ENCODE peak calls at places on chromosomes 11 and 22, in five cellular contexts. F is epithelial cell of esophagus, I is neural crest cell, G is OCI-LY7, O is kidney epithelial cell. R is an unnamed sample.

GRCh38 chr11:16873289-16873688 is 134.8 kb downstream of the C11orf58 start:
- DNase-seq in O (no peak), F (no peak), G (no peak), I (no peak), R (no peak)

GRCh38 chr11:16191852-16192240 is 164.5 kb downstream of the SOX6 start:
- DNase-seq in G (peak; percentile 55), F (no peak), O (no peak), I (no peak), R (no peak)

GRCh38 chr11:103091441-103091809 is 535 bp downstream of the DCUN1D5 start:
- DNase-seq in F (peak; percentile 56), I (peak; percentile 9), O (no peak), G (peak; percentile 72), R (peak; percentile 76)

GRCh38 chr11:4539603-4540219 is 5.3 kb upstream of the OR52M1 start:
- DNase-seq in G (peak; percentile 26), F (peak; percentile 54), I (peak; percentile 58), O (no peak), R (peak; percentile 66)

GRCh38 chr11:66012946-66013761 is 1.3 kb downstream of the CST6 start:
- DNase-seq in F (peak; percentile 75), G (no peak), O (no peak), I (no peak), R (no peak)

GRCh38 chr22:38173156-38173906 is 8.3 kb downstream of the PLA2G6 start:
- DNase-seq in F (no peak), O (no peak), G (no peak), I (no peak), R (no peak)

GRCh38 chr22:44179196-44179988 is 1.3 kb upstream of the PARVG start:
- DNase-seq in O (no peak), F (no peak), G (no peak), I (no peak), R (no peak)

GRCh38 chr22:37674951-37675929 is at the start of gene LGALS1:
- DNase-seq in G (peak; percentile 47), F (peak; percentile 92), I (peak; percentile 21), O (peak; percentile 79), R (peak; percentile 84)

GRCh38 chr11:22633354-22633902 is 7.8 kb upstream of the FANCF start:
- DNase-seq in F (peak; percentile 8), O (no peak), I (no peak), G (no peak), R (no peak)

GRCh38 chr11:125532668-125533067 is 36.6 kb upstream of the FEZ1 start:
- DNase-seq in O (no peak), G (no peak), F (no peak), I (no peak), R (no peak)

GRCh38 chr11:132463941-132464340 is 1068.4 kb downstream of the OPCML start:
- DNase-seq in F (no peak), I (no peak), G (no peak), O (no peak), R (no peak)

GRCh38 chr11:134592391-134592990 is 180.4 kb upstream of the B3GAT1 start:
- DNase-seq in G (peak; percentile 21), O (no peak), F (no peak), I (peak; percentile 71), R (peak; percentile 83)

GRCh38 chr11:6481924-6482275 is 599 bp downstream of the TIMM10B start:
- DNase-seq in G (no peak), I (no peak), O (no peak), F (peak; percentile 29), R (peak; percentile 15)

GRCh38 chr11:18726040-18726439 is at the start of gene IGSF22:
- DNase-seq in G (no peak), F (no peak), O (no peak), I (no peak), R (no peak)

GRCh38 chr11:82682003-82682751 is 51.5 kb downstream of the FAM181B start:
- DNase-seq in F (peak; percentile 85), I (no peak), G (peak; percentile 72), O (peak; percentile 18), R (peak; percentile 12)

GRCh38 chr22:24331468-24332440 is 61.1 kb downstream of the SPECC1L start:
- DNase-seq in G (no peak), I (no peak), F (no peak), O (no peak), R (no peak)

GRCh38 chr11:133903056-133903455 is 53.7 kb downstream of the IGSF9B start:
- DNase-seq in O (no peak), G (no peak), I (no peak), F (no peak), R (no peak)

GRCh38 chr11:109865558-109866186 is 227.5 kb upstream of the ZC3H12C start:
- DNase-seq in F (peak; percentile 46), O (no peak), G (no peak), I (no peak), R (peak; percentile 6)

GRCh38 chr11:100810146-100810545 is 123.1 kb downstream of the ARHGAP42 start:
- DNase-seq in F (peak; percentile 30), I (no peak), G (no peak), O (no peak), R (no peak)

GRCh38 chr11:70660889-70661197 is 262.5 kb downstream of the CTTN start:
- DNase-seq in F (no peak), G (no peak), O (no peak), I (no peak), R (no peak)

GRCh38 chr11:70662691-70663098 is 264.4 kb downstream of the CTTN start:
- DNase-seq in I (peak; percentile 22), G (no peak), F (no peak), O (no peak), R (no peak)

GRCh38 chr11:70663815-70664214 is 265.5 kb downstream of the CTTN start:
- DNase-seq in F (no peak), I (no peak), G (no peak), O (no peak), R (no peak)

GRCh38 chr11:70660059-70660888 is 261.9 kb downstream of the CTTN start:
- DNase-seq in G (no peak), F (no peak), I (no peak), O (no peak), R (no peak)

GRCh38 chr11:70661763-70662501 is 263.6 kb downstream of the CTTN start:
- DNase-seq in F (no peak), O (no peak), G (no peak), I (peak; percentile 32), R (no peak)
- TF ChIP-seq CTCF in F (no peak), O (no peak), G (no peak), I (no peak), R (no peak)

DNA sequence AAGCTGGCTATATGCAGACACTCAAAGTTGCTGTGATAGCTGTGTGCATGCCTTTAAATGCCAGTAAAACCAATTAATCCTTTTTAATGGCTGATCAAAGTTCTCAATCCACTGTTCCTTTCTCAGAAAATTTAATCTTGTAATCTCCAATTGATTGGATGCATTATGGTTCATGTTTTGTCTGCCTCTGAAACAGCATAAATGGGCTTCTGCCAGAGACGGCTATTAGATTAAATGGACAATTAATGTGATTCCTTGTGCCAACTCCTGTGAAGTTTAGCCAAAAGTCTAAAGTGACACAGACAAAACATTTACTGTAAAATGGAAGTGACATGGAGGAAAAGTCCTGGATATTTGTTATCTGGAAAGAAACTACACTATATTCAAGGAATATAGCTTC is 952.5 kb upstream of the FAT3 start:
- DNase-seq in F (no peak), I (no peak), O (no peak), G (no peak), R (no peak)
- TF ChIP-seq CTCF in F (no peak), I (no peak), O (no peak), G (no peak), R (no peak)

DNA sequence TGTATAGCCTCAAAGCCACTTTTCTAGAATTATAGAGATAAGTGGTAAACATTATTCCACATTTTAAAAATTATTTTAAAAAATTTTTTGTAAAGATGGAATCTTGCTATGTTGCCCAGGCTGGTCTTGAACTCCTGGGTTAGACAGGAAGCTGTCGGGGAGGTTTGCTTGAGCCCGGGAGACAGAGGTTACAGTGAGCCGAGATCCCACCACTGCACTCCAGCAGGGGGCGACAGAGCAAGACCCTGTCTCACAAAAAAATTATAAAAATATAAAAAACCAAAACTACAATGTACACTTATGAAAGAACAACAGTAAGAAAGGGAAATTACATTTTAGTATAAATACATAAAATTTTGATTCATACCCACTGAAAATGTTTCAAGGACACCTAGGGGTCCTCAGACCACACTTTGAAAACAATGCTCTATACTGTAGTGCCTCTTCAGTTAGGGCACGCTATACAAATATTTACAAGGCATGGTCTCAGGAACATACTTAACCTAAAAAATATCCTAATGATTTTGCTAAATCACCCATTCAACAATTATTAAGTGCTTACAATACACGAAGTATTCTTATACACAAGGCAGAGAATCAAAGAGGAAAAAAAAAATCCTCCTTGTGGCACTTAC is 111.2 kb downstream of the MRTFA start:
- DNase-seq in G (peak; percentile 72), I (peak; percentile 49), F (peak; percentile 52), O (no peak), R (peak; percentile 85)
- TF ChIP-seq CTCF in G (peak; percentile 98), I (peak; percentile 85), F (peak; percentile 75), O (peak; percentile 86), R (peak; percentile 91)

GRCh38 chr22:39600491-39601179 is 30.1 kb downstream of the CACNA1I start:
- DNase-seq in O (no peak), F (no peak), G (peak; percentile 40), I (no peak), R (no peak)

GRCh38 chr22:39598017-39598965 is 27.7 kb downstream of the CACNA1I start:
- DNase-seq in G (peak; percentile 73), O (no peak), F (peak; percentile 80), I (peak; percentile 54), R (peak; percentile 89)

GRCh38 chr22:39597236-39597869 is 26.8 kb downstream of the CACNA1I start:
- DNase-seq in G (no peak), O (no peak), I (no peak), F (no peak), R (no peak)

GRCh38 chr22:39603345-39603744 is 32.8 kb downstream of the CACNA1I start:
- DNase-seq in F (no peak), G (no peak), O (no peak), I (no peak), R (no peak)

DNA sequence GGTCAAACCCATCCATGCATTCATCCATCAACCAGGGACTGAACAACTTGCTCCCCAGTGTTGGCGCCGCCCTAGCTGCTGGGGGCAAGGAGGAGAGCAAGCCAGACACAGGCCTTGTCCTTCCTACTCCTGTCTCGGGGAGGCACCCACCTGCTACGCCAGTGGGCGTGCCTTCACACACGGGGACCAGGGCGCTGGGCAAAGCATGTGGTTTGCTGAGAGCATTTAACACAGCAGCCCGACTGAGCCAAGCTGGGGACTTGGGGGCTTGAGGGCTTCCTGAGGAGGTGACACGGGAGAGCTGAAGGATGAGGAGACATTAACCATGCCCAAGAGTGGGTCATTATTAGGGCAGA is 30.6 kb downstream of the CACNA1I start:
- DNase-seq in G (peak; percentile 58), O (no peak), I (no peak), F (no peak), R (no peak)
- TF ChIP-seq CTCF in G (peak; percentile 49), O (no peak), I (no peak), F (no peak), R (no peak)

DNA sequence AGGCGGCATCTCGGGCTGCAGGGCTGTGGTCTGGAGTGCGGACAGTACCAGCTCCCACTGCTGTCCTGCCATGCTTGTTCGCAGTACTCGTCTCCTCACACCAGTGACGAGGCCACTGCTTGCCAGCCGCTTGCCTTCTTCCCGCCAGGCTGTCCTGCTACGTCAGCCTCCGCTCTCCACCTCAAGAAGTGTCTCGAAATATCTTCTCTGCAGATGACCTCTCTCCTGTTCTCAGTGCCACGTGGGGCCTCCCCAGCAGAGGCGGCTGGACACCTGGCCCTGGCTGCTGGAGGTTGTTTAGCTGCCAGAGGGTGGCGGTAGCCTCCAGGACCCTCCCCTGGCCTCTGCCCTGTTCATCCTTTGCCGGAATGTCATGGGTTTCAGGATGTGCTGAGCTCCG is 3.1 kb upstream of the CCDC188 start:
- DNase-seq in G (no peak), O (no peak), F (no peak), I (no peak), R (no peak)
- TF ChIP-seq CTCF in G (no peak), O (no peak), F (no peak), I (peak; percentile 25), R (no peak)

R was measured in activated CD8-positive, alpha-beta T cell treated with anti-CD3 and anti-CD28 coated beads for 36 hours.